ENCODE peak calls at places on chromosome 6, in ten cellular contexts. One of them, this sample, is unnamed.

GRCh38 chr6:167799033-167799933 is 27.4 kb upstream of the AFDN start:
- DNase-seq in KG1: no peak
- DNase-seq in left kidney: peak; percentile 59
- DNase-seq in HS-27A: no peak
- DNase-seq in ELF-1: no peak
- DNase-seq in endothelial cell: no peak
- DNase-seq in effector memory CD8-positive, alpha-beta T cell: no peak
- DNase-seq in IMR-90: no peak
- DNase-seq in anterior cingulate cortex: peak; percentile 9
- DNase-seq in head of caudate nucleus: peak; percentile 44
- DNase-seq in this sample: no peak

GRCh38 chr6:15266423-15266996 is 20.6 kb downstream of the JARID2 start:
- DNase-seq in KG1: peak; percentile 28
- DNase-seq in left kidney: peak; percentile 61
- DNase-seq in HS-27A: no peak
- DNase-seq in ELF-1: no peak
- DNase-seq in endothelial cell: peak; percentile 38
- DNase-seq in effector memory CD8-positive, alpha-beta T cell: no peak
- DNase-seq in IMR-90: no peak
- DNase-seq in anterior cingulate cortex: no peak
- DNase-seq in head of caudate nucleus: peak; percentile 49
- DNase-seq in this sample: no peak

GRCh38 chr6:87264481-87264880 is 57.9 kb upstream of the SMIM8 start:
- DNase-seq in KG1: no peak
- DNase-seq in left kidney: no peak
- DNase-seq in HS-27A: no peak
- DNase-seq in ELF-1: no peak
- DNase-seq in endothelial cell: no peak
- DNase-seq in effector memory CD8-positive, alpha-beta T cell: no peak
- DNase-seq in IMR-90: no peak
- DNase-seq in anterior cingulate cortex: no peak
- DNase-seq in head of caudate nucleus: no peak
- DNase-seq in this sample: no peak

GRCh38 chr6:139597781-139598368 is 223.4 kb upstream of the CITED2 start:
- DNase-seq in KG1: no peak
- DNase-seq in left kidney: peak; percentile 67
- DNase-seq in HS-27A: peak; percentile 92
- DNase-seq in ELF-1: peak; percentile 18
- DNase-seq in endothelial cell: no peak
- DNase-seq in effector memory CD8-positive, alpha-beta T cell: no peak
- DNase-seq in IMR-90: peak; percentile 98
- DNase-seq in anterior cingulate cortex: peak; percentile 19
- DNase-seq in head of caudate nucleus: no peak
- DNase-seq in this sample: peak; percentile 98

GRCh38 chr6:138891255-138891986 is 95.5 kb downstream of the ECT2L start:
- DNase-seq in KG1: no peak
- DNase-seq in left kidney: no peak
- DNase-seq in HS-27A: no peak
- DNase-seq in ELF-1: peak; percentile 24
- DNase-seq in endothelial cell: no peak
- DNase-seq in effector memory CD8-positive, alpha-beta T cell: no peak
- DNase-seq in IMR-90: peak; percentile 63
- DNase-seq in anterior cingulate cortex: no peak
- DNase-seq in head of caudate nucleus: no peak
- DNase-seq in this sample: no peak

GRCh38 chr6:169291148-169291547 is 37.5 kb upstream of the THBS2 start:
- DNase-seq in KG1: no peak
- DNase-seq in left kidney: no peak
- DNase-seq in HS-27A: no peak
- DNase-seq in ELF-1: no peak
- DNase-seq in endothelial cell: no peak
- DNase-seq in effector memory CD8-positive, alpha-beta T cell: no peak
- DNase-seq in IMR-90: no peak
- DNase-seq in anterior cingulate cortex: no peak
- DNase-seq in head of caudate nucleus: no peak
- DNase-seq in this sample: no peak

GRCh38 chr6:20455175-20456075 is 53.7 kb downstream of the E2F3 start:
- DNase-seq in KG1: no peak
- DNase-seq in left kidney: no peak
- DNase-seq in HS-27A: no peak
- DNase-seq in ELF-1: no peak
- DNase-seq in endothelial cell: no peak
- DNase-seq in effector memory CD8-positive, alpha-beta T cell: no peak
- DNase-seq in IMR-90: peak; percentile 57
- DNase-seq in anterior cingulate cortex: no peak
- DNase-seq in head of caudate nucleus: no peak
- DNase-seq in this sample: peak; percentile 20

GRCh38 chr6:14765106-14765505 is 480.8 kb upstream of the JARID2 start:
- DNase-seq in KG1: no peak
- DNase-seq in left kidney: no peak
- DNase-seq in HS-27A: no peak
- DNase-seq in ELF-1: no peak
- DNase-seq in endothelial cell: no peak
- DNase-seq in effector memory CD8-positive, alpha-beta T cell: no peak
- DNase-seq in IMR-90: peak; percentile 44
- DNase-seq in anterior cingulate cortex: no peak
- DNase-seq in head of caudate nucleus: no peak
- DNase-seq in this sample: no peak

GRCh38 chr6:150134280-150134920 is 8.4 kb upstream of the PPP1R14C start:
- DNase-seq in KG1: no peak
- DNase-seq in left kidney: no peak
- DNase-seq in HS-27A: no peak
- DNase-seq in ELF-1: no peak
- DNase-seq in endothelial cell: no peak
- DNase-seq in effector memory CD8-positive, alpha-beta T cell: no peak
- DNase-seq in IMR-90: no peak
- DNase-seq in anterior cingulate cortex: no peak
- DNase-seq in head of caudate nucleus: no peak
- DNase-seq in this sample: no peak

GRCh38 chr6:28080631-28081485 is 490 bp downstream of the ZNF165 start:
- DNase-seq in KG1: peak; percentile 94
- DNase-seq in left kidney: peak; percentile 99
- DNase-seq in HS-27A: peak; percentile 98
- DNase-seq in ELF-1: peak; percentile 97
- DNase-seq in endothelial cell: peak; percentile 90
- DNase-seq in effector memory CD8-positive, alpha-beta T cell: peak; percentile 91
- DNase-seq in IMR-90: peak; percentile 98
- DNase-seq in anterior cingulate cortex: peak; percentile 92
- DNase-seq in head of caudate nucleus: peak; percentile 94
- DNase-seq in this sample: peak; percentile 79

GRCh38 chr6:43758617-43759050 is 11.4 kb upstream of the VEGFA start:
- DNase-seq in KG1: no peak
- DNase-seq in left kidney: peak; percentile 69
- DNase-seq in HS-27A: no peak
- DNase-seq in ELF-1: peak; percentile 67
- DNase-seq in endothelial cell: peak; percentile 71
- DNase-seq in effector memory CD8-positive, alpha-beta T cell: no peak
- DNase-seq in IMR-90: no peak
- DNase-seq in anterior cingulate cortex: no peak
- DNase-seq in head of caudate nucleus: peak; percentile 27
- DNase-seq in this sample: no peak

GRCh38 chr6:52253494-52253893 is 9.2 kb upstream of the IL17F start:
- DNase-seq in KG1: no peak
- DNase-seq in left kidney: no peak
- DNase-seq in HS-27A: no peak
- DNase-seq in ELF-1: no peak
- DNase-seq in endothelial cell: no peak
- DNase-seq in effector memory CD8-positive, alpha-beta T cell: no peak
- DNase-seq in IMR-90: no peak
- DNase-seq in anterior cingulate cortex: no peak
- DNase-seq in head of caudate nucleus: no peak
- DNase-seq in this sample: no peak

GRCh38 chr6:55198708-55199107 is 24.4 kb downstream of the HCRTR2 start:
- DNase-seq in KG1: no peak
- DNase-seq in left kidney: no peak
- DNase-seq in HS-27A: no peak
- DNase-seq in ELF-1: peak; percentile 13
- DNase-seq in endothelial cell: no peak
- DNase-seq in effector memory CD8-positive, alpha-beta T cell: no peak
- DNase-seq in IMR-90: no peak
- DNase-seq in anterior cingulate cortex: no peak
- DNase-seq in head of caudate nucleus: no peak
- DNase-seq in this sample: no peak

GRCh38 chr6:101083533-101084172 is 202.5 kb upstream of the ASCC3 start:
- DNase-seq in KG1: no peak
- DNase-seq in left kidney: peak; percentile 11
- DNase-seq in HS-27A: peak; percentile 50
- DNase-seq in ELF-1: no peak
- DNase-seq in endothelial cell: no peak
- DNase-seq in effector memory CD8-positive, alpha-beta T cell: no peak
- DNase-seq in IMR-90: peak; percentile 79
- DNase-seq in anterior cingulate cortex: no peak
- DNase-seq in head of caudate nucleus: no peak
- DNase-seq in this sample: peak; percentile 89

GRCh38 chr6:70315096-70315751 is 12.3 kb upstream of the COL9A1 start:
- DNase-seq in KG1: no peak
- DNase-seq in left kidney: no peak
- DNase-seq in HS-27A: no peak
- DNase-seq in ELF-1: no peak
- DNase-seq in endothelial cell: no peak
- DNase-seq in effector memory CD8-positive, alpha-beta T cell: no peak
- DNase-seq in IMR-90: no peak
- DNase-seq in anterior cingulate cortex: no peak
- DNase-seq in head of caudate nucleus: no peak
- DNase-seq in this sample: no peak

GRCh38 chr6:30678964-30679726 is 6.3 kb upstream of the DHX16 start:
- DNase-seq in KG1: peak; percentile 64
- DNase-seq in left kidney: peak; percentile 90
- DNase-seq in HS-27A: no peak
- DNase-seq in ELF-1: peak; percentile 96
- DNase-seq in endothelial cell: peak; percentile 97
- DNase-seq in effector memory CD8-positive, alpha-beta T cell: peak; percentile 94
- DNase-seq in IMR-90: peak; percentile 73
- DNase-seq in anterior cingulate cortex: peak; percentile 74
- DNase-seq in head of caudate nucleus: peak; percentile 92
- DNase-seq in this sample: no peak

GRCh38 chr6:53168516-53169257 is 20.0 kb upstream of the GCM1 start:
- DNase-seq in KG1: no peak
- DNase-seq in left kidney: no peak
- DNase-seq in HS-27A: no peak
- DNase-seq in ELF-1: no peak
- DNase-seq in endothelial cell: no peak
- DNase-seq in effector memory CD8-positive, alpha-beta T cell: no peak
- DNase-seq in IMR-90: peak; percentile 36
- DNase-seq in anterior cingulate cortex: no peak
- DNase-seq in head of caudate nucleus: no peak
- DNase-seq in this sample: no peak

GRCh38 chr6:132264101-132264500 is 137.2 kb downstream of the MOXD1 start:
- DNase-seq in KG1: no peak
- DNase-seq in left kidney: no peak
- DNase-seq in HS-27A: no peak
- DNase-seq in ELF-1: no peak
- DNase-seq in endothelial cell: no peak
- DNase-seq in effector memory CD8-positive, alpha-beta T cell: no peak
- DNase-seq in IMR-90: no peak
- DNase-seq in anterior cingulate cortex: no peak
- DNase-seq in head of caudate nucleus: no peak
- DNase-seq in this sample: no peak

GRCh38 chr6:178119-178518 is 114.2 kb upstream of the DUSP22 start:
- DNase-seq in KG1: no peak
- DNase-seq in left kidney: no peak
- DNase-seq in HS-27A: no peak
- DNase-seq in ELF-1: no peak
- DNase-seq in endothelial cell: no peak
- DNase-seq in effector memory CD8-positive, alpha-beta T cell: no peak
- DNase-seq in IMR-90: no peak
- DNase-seq in anterior cingulate cortex: no peak
- DNase-seq in head of caudate nucleus: no peak
- DNase-seq in this sample: no peak

This sample was measured in BJ.